ENCODE peak calls at places on chromosomes 1 and 21, in four cellular contexts. G, K, T and P are unnamed samples.

GRCh38 chr1:241715956-241716355 is 63.9 kb downstream of the WDR64 start:
- DNase-seq in K (no peak), G (no peak), T (no peak), P (no peak)

GRCh38 chr1:92441316-92442311 is 45.1 kb downstream of the GFI1 start:
- DNase-seq in T (no peak), K (no peak), G (no peak), P (no peak)

GRCh38 chr1:199453731-199454130 is 573.8 kb upstream of the NR5A2 start:
- DNase-seq in K (no peak), G (no peak), T (no peak), P (no peak)

GRCh38 chr1:34864759-34865158 is 5.2 kb upstream of the SMIM12 start:
- DNase-seq in K (no peak), T (no peak), G (no peak), P (no peak)

GRCh38 chr1:245458761-245459174 is 304.0 kb downstream of the KIF26B start:
- DNase-seq in G (no peak), T (peak; percentile 60), K (no peak), P (no peak)

GRCh38 chr1:221429262-221429661 is 312.6 kb downstream of the DUSP10 start:
- DNase-seq in K (no peak), G (no peak), T (no peak), P (no peak)

GRCh38 chr1:147204080-147204479 is 21.1 kb downstream of the FMO5 start:
- DNase-seq in K (no peak), T (no peak), G (no peak), P (no peak)

GRCh38 chr1:97084566-97084965 is 363.0 kb downstream of the PTBP2 start:
- DNase-seq in K (no peak), T (peak; percentile 7), G (no peak), P (no peak)

GRCh38 chr1:154423303-154423987 is 18.3 kb downstream of the IL6R start:
- DNase-seq in G (no peak), T (peak; percentile 81), K (no peak), P (no peak)

GRCh38 chr1:177246710-177247588 is 76.2 kb downstream of the BRINP2 start:
- DNase-seq in T (no peak), K (no peak), G (no peak), P (no peak)

GRCh38 chr1:205665216-205665757 is 15.0 kb downstream of the SLC45A3 start:
- DNase-seq in G (no peak), K (no peak), T (no peak), P (no peak)

GRCh38 chr1:54619749-54620148 is 3.6 kb downstream of the FAM151A start:
- DNase-seq in K (no peak), T (no peak), G (no peak), P (no peak)

GRCh38 chr1:104953555-104953954 is 1203.9 kb downstream of the AMY1C start:
- DNase-seq in K (no peak), G (no peak), T (no peak), P (no peak)

GRCh38 chr1:31666290-31666963 is 21.8 kb upstream of the PEF1 start:
- DNase-seq in G (no peak), K (no peak), T (peak; percentile 43), P (no peak)

GRCh38 chr21:32861871-32862270 is 90.3 kb upstream of the PAXBP1 start:
- DNase-seq in G (no peak), K (no peak), T (peak; percentile 42), P (no peak)

GRCh38 chr1:207890136-207890738 is 20.7 kb downstream of the CD34 start:
- DNase-seq in G (peak; percentile 73), T (peak; percentile 87), K (no peak), P (peak; percentile 92)

GRCh38 chr1:52739699-52740467 is 13.6 kb downstream of the ZYG11B start:
- DNase-seq in G (no peak), K (no peak), T (no peak), P (no peak)

GRCh38 chr1:81467433-81467832 is 333.3 kb upstream of the ADGRL2 start:
- DNase-seq in K (no peak), G (no peak), T (no peak), P (no peak)

GRCh38 chr21:46099476-46099875 is 1.6 kb downstream of the COL6A2 start:
- DNase-seq in T (peak; percentile 76), K (no peak), G (peak; percentile 50), P (peak; percentile 22)

GRCh38 chr1:29270881-29271390 is 34.6 kb downstream of the PTPRU start:
- DNase-seq in T (no peak), G (no peak), K (no peak), P (no peak)

GRCh38 chr1:189524501-189524900 is 953.2 kb downstream of the BRINP3 start:
- DNase-seq in G (no peak), T (no peak), K (no peak), P (no peak)

GRCh38 chr1:110525250-110525597 is 6.2 kb upstream of the KCNA10 start:
- DNase-seq in G (no peak), T (no peak), K (no peak), P (no peak)